ENCODE peak calls at places on chromosomes 6 and 20, in four cellular contexts. A is right atrium auricular region, J is SJSA1, V is GM23338. B is an unnamed sample. For H3K4me1, the result is how much of the 10 kb centered on the place peaks cover.

GRCh38 chr6:43376551-43376981 is 7.1 kb upstream of the ZNF318 start:
- DNase-seq in A (no peak), J (no peak), V (no peak), B (no peak)

GRCh38 chr6:2739335-2739734 is 11.4 kb downstream of the MYLK4 start:
- DNase-seq in A (no peak), J (peak), V (no peak), B (no peak)

GRCh38 chr20:32906200-32906599 is 47.5 kb downstream of the EFCAB8 start:
- DNase-seq in A (no peak), J (no peak), V (no peak), B (no peak)

GRCh38 chr6:146133866-146134265 is 105.0 kb downstream of the GRM1 start:
- DNase-seq in A (no peak), J (no peak), V (no peak), B (no peak)

GRCh38 chr6:150027806-150028565 is 2.7 kb upstream of the RAET1L start:
- DNase-seq in A (no peak), J (no peak), V (no peak), B (peak)

GRCh38 chr6:149264629-149265028 is 52.9 kb upstream of the TAB2 start:
- DNase-seq in A (no peak), J (no peak), V (no peak), B (no peak)

GRCh38 chr6:5989141-5989723 is 17.5 kb downstream of the NRN1 start:
- DNase-seq in A (no peak), J (no peak), V (no peak), B (no peak)

GRCh38 chr6:90446164-90446563 is 140.7 kb downstream of the MAP3K7 start:
- DNase-seq in A (no peak), J (no peak), V (no peak), B (no peak)

GRCh38 chr20:51062065-51062464 is 39.2 kb upstream of the KCNG1 start:
- DNase-seq in A (no peak), J (no peak), V (no peak), B (peak)

GRCh38 chr6:12182676-12183075 is 107.5 kb upstream of the EDN1 start:
- DNase-seq in A (no peak), J (no peak), V (no peak), B (no peak)

GRCh38 chr6:166949533-166950442 is 6.6 kb downstream of the RNASET2 start:
- DNase-seq in A (no peak), J (no peak), V (peak), B (peak)

GRCh38 chr6:13272131-13273046 is 55.9 kb downstream of the TBC1D7 start:
- DNase-seq in A (peak), J (no peak), V (no peak), B (no peak)

GRCh38 chr6:3750324-3751018 is 1.0 kb downstream of the PXDC1 start:
- DNase-seq in A (peak), J (peak), V (peak), B (peak)

GRCh38 chr6:114783083-114783482 is 440.3 kb upstream of the HS3ST5 start:
- DNase-seq in A (no peak), J (no peak), V (peak), B (no peak)

GRCh38 chr20:62155428-62156253 is 12.1 kb downstream of the SS18L1 start:
- DNase-seq in A (no peak), J (no peak), V (peak), B (peak)

GRCh38 chr6:7673063-7673536 is 52.8 kb upstream of the BMP6 start:
- DNase-seq in A (peak), J (peak), V (peak), B (peak)

GRCh38 chr20:5886788-5887187 is 63.5 kb downstream of the TRMT6 start:
- DNase-seq in A (no peak), J (no peak), V (no peak), B (no peak)

GRCh38 chr6:108492131-108492766 is 68.5 kb upstream of the FOXO3 start:
- DNase-seq in A (no peak), J (no peak), V (peak), B (no peak)

GRCh38 chr20:58688838-58689237 is 3.8 kb upstream of the NPEPL1 start:
- DNase-seq in A (peak), J (no peak), V (no peak), B (peak)

GRCh38 chr6:136435096-136435495 is 115.1 kb downstream of the MAP7 start:
- DNase-seq in A (no peak), J (no peak), V (no peak), B (no peak)

GRCh38 chr6:73579851-73580246 is 59.0 kb upstream of the EEF1A1 start:
- DNase-seq in A (no peak), J (peak), V (peak), B (no peak)

GRCh38 chr20:1424336-1424735 is 31.5 kb upstream of the FKBP1A start:
- DNase-seq in A (no peak), J (no peak), V (no peak), B (no peak)

GRCh38 chr20:61192254-61192950 is 59.7 kb upstream of the CDH4 start:
- DNase-seq in A (no peak), J (no peak), V (no peak), B (no peak)

GRCh38 chr6:27865952-27866369 is 46.2 kb downstream of the OR2B2 start:
- DNase-seq in A (no peak), J (peak), V (peak), B (peak)

GRCh38 chr6:45946352-45946751 is 69.3 kb downstream of the CLIC5 start:
- DNase-seq in A (no peak), J (peak), V (peak), B (peak)

GRCh38 chr6:48412656-48413055 is 301.7 kb upstream of the PTCHD4 start:
- DNase-seq in A (no peak), J (no peak), V (no peak), B (no peak)

GRCh38 chr6:19865178-19865577 is 28.0 kb downstream of the ID4 start:
- DNase-seq in A (no peak), J (no peak), V (no peak), B (no peak)

GRCh38 chr20:19886666-19887288 is 128.7 kb downstream of the RIN2 start:
- DNase-seq in A (no peak), J (no peak), V (peak), B (peak)

GRCh38 chr6:82144007-82144851 is 103.3 kb downstream of the IBTK start:
- DNase-seq in A (peak), J (peak), V (no peak), B (no peak)

GRCh38 chr20:4573564-4574355 is 147.9 kb upstream of the PRND start:
- DNase-seq in A (no peak), J (peak), V (no peak), B (no peak)

GRCh38 chr6:52374247-52374646 is 12.3 kb downstream of the PAQR8 start:
- DNase-seq in A (no peak), J (no peak), V (no peak), B (no peak)

GRCh38 chr6:125888989-125889656 is 67.4 kb upstream of the HINT3 start:
- DNase-seq in A (no peak), J (no peak), V (peak), B (peak)

DNA sequence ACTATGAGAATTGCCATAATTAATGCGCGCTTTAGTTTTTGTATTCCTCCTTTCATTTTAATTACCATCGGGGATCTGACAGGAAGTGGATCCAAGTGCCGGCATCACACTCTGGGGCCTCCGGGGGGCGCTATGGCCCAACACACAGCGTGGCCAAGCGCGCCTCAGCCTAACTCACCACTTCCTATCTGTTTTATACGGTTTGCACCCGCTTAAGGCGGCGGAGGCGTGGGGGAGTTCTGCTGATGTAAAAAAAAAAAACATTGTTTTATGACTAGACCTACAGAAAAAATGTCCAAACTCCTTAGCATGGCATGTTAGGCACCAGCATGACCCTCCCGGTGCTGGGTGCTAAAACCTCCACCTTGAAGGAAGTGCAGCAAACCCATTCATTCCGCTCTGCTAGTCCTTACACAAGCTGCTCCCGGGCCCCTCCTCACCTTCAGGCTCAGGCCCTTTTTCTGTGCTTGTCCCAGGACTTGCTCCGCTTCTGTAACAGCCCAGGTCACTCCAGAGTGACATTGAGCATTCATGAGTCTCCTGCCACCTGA is 4.5 kb upstream of the EBF4 start:
- DNase-seq in A (no peak), J (no peak), V (peak), B (peak)
- H3K4me1 ChIP-seq in A (under half), J (under half), V (under half), B (under half)

GRCh38 chr6:163333686-163334085 is 80.8 kb upstream of the QKI start:
- DNase-seq in A (no peak), J (no peak), V (no peak), B (no peak)

GRCh38 chr6:163333038-163333437 is 81.5 kb upstream of the QKI start:
- DNase-seq in A (no peak), J (no peak), V (no peak), B (no peak)

GRCh38 chr6:163335671-163336545 is 78.6 kb upstream of the QKI start:
- DNase-seq in A (peak), J (no peak), V (peak), B (no peak)

GRCh38 chr6:163335056-163335455 is 79.5 kb upstream of the QKI start:
- DNase-seq in A (no peak), J (no peak), V (no peak), B (no peak)

GRCh38 chr6:163334264-163334663 is 80.3 kb upstream of the QKI start:
- DNase-seq in A (no peak), J (no peak), V (no peak), B (no peak)
- H3K4me1 ChIP-seq in A (under half), J (under half), V (under half), B (under half)

GRCh38 chr6:155492061-155492735 is 36.6 kb upstream of the NOX3 start:
- DNase-seq in A (no peak), J (no peak), V (no peak), B (no peak)

GRCh38 chr6:155497273-155497672 is 41.6 kb upstream of the NOX3 start:
- DNase-seq in A (no peak), J (no peak), V (no peak), B (no peak)

GRCh38 chr6:155493026-155493693 is 37.5 kb upstream of the NOX3 start:
- DNase-seq in A (no peak), J (no peak), V (no peak), B (no peak)

GRCh38 chr6:155493694-155494143 is 38.1 kb upstream of the NOX3 start:
- DNase-seq in A (peak), J (peak), V (peak), B (no peak)

DNA sequence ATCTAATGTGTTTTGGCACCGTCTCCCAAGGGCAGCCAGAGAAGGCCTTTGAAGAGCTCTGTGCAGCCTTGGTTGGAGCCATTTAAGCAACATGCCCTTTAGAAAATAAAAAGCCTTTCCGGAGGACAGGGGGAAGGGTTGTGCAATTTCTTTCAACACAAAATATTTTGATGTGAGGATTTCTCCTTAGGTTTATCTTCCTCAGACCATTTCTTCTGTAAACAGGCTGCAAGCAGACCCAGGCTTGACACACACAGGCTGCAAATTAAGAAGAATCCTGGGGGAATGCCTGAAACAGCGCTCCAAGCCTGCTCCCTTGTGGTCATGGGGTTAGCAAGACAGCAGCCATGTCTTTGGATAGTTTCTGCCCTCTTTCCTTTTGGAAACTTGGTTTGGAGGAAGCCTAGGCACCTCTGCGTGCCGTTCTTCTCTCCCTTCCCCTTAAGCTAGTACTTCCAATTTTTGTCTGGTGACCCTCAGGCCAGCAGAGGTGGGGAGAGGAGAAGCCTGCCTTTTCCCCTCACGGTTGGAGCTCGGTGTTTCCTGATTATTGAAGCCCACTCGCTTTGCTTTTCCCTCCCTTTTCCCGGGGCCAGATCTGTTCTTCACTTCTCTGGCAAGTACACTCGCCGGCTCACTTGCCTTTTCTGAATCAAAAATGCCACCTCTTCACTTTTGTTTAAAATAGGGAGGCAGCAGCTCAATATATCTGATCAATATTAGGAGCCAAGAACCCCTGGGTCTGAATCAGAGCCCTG is 39.6 kb upstream of the NOX3 start:
- DNase-seq in A (peak), J (peak), V (peak), B (peak)
- H3K4me1 ChIP-seq in A (under half), J (under half), V (under half), B (under half)

GRCh38 chr6:31736026-31736767 is at the start of gene CLIC1:
- DNase-seq in A (peak), J (peak), V (peak), B (peak)

GRCh38 chr6:31734703-31735500 is 1.4 kb downstream of the CLIC1 start:
- DNase-seq in A (peak), J (peak), V (peak), B (peak)

GRCh38 chr6:31738048-31738979 is 1.5 kb upstream of the MSH5 start:
- DNase-seq in A (peak), J (peak), V (peak), B (peak)

GRCh38 chr6:31737315-31738047 is 1.2 kb upstream of the CLIC1 start:
- DNase-seq in A (no peak), J (no peak), V (peak), B (peak)

GRCh38 chr6:31736768-31737314 is 511 bp upstream of the CLIC1 start:
- DNase-seq in A (peak), J (no peak), V (no peak), B (peak)
- H3K4me1 ChIP-seq in A (under half), J (under half), V (under half), B (under half)

GRCh38 chr6:17418281-17419188 is 25.1 kb downstream of the CAP2 start:
- DNase-seq in A (no peak), J (peak), V (no peak), B (peak)

GRCh38 chr6:17417817-17418216 is 24.4 kb downstream of the CAP2 start:
- DNase-seq in A (no peak), J (peak), V (peak), B (peak)

GRCh38 chr6:17423018-17423417 is 29.6 kb downstream of the CAP2 start:
- DNase-seq in A (no peak), J (no peak), V (no peak), B (no peak)

GRCh38 chr6:17421406-17421805 is 28.0 kb downstream of the CAP2 start:
- DNase-seq in A (no peak), J (no peak), V (no peak), B (peak)

DNA sequence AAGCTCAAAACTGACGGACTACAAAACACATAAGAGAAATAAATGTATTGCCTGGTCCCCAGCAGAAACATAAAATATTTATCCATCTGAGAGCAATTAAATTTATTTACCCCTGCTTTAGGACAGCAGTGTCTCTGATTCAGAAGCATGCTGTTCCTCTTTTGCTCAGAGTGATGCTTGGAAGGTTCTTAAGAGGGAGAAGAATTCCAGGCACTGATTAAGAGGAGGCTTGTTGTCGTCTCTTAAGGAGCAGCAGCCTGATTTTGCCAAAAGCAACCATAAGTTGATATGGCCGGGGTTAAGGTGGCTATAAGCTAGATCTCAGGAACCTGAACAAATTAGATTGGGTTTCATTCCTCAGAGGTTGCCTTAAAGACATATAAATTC is 25.8 kb downstream of the CAP2 start:
- DNase-seq in A (no peak), J (no peak), V (no peak), B (no peak)
- H3K4me1 ChIP-seq in A (under half), J (under half), V (under half), B (under half)